ENCODE peak calls at places on chromosome 13, in nine cellular contexts. P is neural progenitor cell, H is GM23338, F is transverse colon, J is neural crest cell, G is omental fat pad, C is sigmoid colon, U is lower leg skin, I is AG10803. B is an unnamed sample.

GRCh38 chr13:80824231-80824630 is 483.3 kb upstream of the SPRY2 start:
- DNase-seq in I (no peak), C (no peak), P (no peak), U (peak), F (no peak), G (no peak), H (no peak), J (no peak), B (no peak)

GRCh38 chr13:23790591-23791170 is 98.5 kb downstream of the MIPEP start:
- DNase-seq in G (no peak), H (no peak), U (no peak), I (peak), C (no peak), F (no peak), J (no peak), P (no peak), B (no peak)

GRCh38 chr13:34035676-34036325 is 217.9 kb downstream of the RFC3 start:
- DNase-seq in F (no peak), C (no peak), P (no peak), I (no peak), G (no peak), J (no peak), H (no peak), U (no peak), B (no peak)

GRCh38 chr13:35484384-35484783 is 7.9 kb upstream of the MAB21L1 start:
- DNase-seq in U (no peak), G (no peak), P (no peak), I (no peak), J (no peak), C (no peak), H (no peak), F (no peak), B (no peak)

GRCh38 chr13:32976046-32976781 is 40.0 kb upstream of the KL start:
- DNase-seq in J (no peak), I (no peak), H (no peak), U (no peak), F (no peak), P (no peak), C (no peak), G (no peak), B (no peak)

GRCh38 chr13:95833126-95833525 is 156.2 kb downstream of the DNAJC3 start:
- DNase-seq in F (no peak), I (no peak), P (no peak), C (no peak), J (no peak), G (no peak), U (no peak), H (no peak), B (no peak)

GRCh38 chr13:93559718-93560117 is 333.1 kb downstream of the GPC6 start:
- DNase-seq in J (no peak), I (peak), U (no peak), H (no peak), C (no peak), F (no peak), G (no peak), P (no peak), B (no peak)

GRCh38 chr13:96652506-96652905 is 341.8 kb downstream of the OXGR1 start:
- DNase-seq in C (no peak), I (no peak), H (no peak), P (no peak), G (no peak), J (no peak), U (no peak), F (no peak), B (no peak)

GRCh38 chr13:84684804-84685203 is 802.5 kb upstream of the SLITRK1 start:
- DNase-seq in C (no peak), H (no peak), J (no peak), P (no peak), G (no peak), I (no peak), F (no peak), U (no peak), B (no peak)

GRCh38 chr13:110116072-110116487 is 190.9 kb downstream of the COL4A1 start:
- DNase-seq in U (peak), P (peak), F (peak), G (no peak), C (peak), J (peak), H (peak), I (peak), B (no peak)
- TF ChIP-seq CTCF in U (no peak), P (peak), F (peak), G (no peak), C (peak), J (peak), H (peak), I (peak), B (peak)

DNA sequence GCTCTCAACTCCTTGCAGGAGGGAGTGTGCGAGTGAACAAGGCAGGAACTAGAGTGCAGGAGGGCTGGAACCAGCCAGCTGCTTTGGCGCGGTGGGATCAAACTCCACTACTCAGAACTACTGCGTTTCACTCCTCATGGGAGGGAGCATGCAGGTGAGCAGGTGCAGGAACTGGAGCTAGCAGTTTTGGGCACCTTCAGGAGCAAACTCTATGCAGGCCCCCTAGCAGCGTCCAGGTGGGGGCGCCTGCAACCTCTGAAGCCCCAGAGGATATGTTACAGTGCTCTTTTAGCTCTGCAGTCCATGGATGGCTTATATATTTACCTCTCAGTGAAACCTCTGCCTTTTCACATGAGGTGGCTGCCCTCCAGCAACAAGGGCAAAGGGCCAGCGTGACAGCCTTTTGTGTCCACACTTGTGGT is 1303.4 kb downstream of the PCDH9 start:
- DNase-seq in P (peak), C (no peak), U (no peak), I (no peak), F (peak), G (no peak), J (no peak), H (peak), B (no peak)
- TF ChIP-seq CTCF in P (peak), C (peak), U (no peak), I (no peak), F (no peak), G (no peak), J (peak), H (peak), B (peak)

GRCh38 chr13:39655569-39656324 is at the start of gene COG6:
- DNase-seq in I (peak), G (peak), H (peak), F (peak), J (peak), P (peak), U (peak), C (peak), B (peak)
- TF ChIP-seq CTCF in I (no peak), G (no peak), H (peak), F (no peak), J (peak), P (no peak), U (no peak), C (no peak), B (peak)

DNA sequence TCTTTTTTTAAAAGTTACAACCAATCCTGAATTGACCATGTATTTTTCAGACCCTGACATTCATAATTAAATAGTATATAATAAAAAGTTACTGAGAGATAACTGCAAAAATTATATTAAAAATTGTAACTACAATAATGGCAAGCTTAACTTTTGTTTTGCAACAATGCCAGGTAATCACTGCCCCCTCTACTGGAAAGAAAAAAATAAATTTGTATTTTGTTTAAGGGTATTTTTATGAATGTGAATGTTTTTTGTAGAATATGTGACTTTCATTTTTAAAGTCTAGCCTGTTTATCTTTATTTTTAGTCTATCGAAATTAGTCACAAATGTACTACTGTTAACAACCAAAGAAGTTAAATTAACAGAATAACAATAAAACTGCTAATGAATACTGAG is 21.7 kb downstream of the MRPS31 start:
- DNase-seq in F (no peak), G (no peak), U (no peak), C (no peak), P (no peak), I (no peak), J (no peak), H (no peak), B (no peak)
- TF ChIP-seq CTCF in F (no peak), G (no peak), U (no peak), C (no peak), P (peak), I (no peak), J (peak), H (no peak), B (peak)

GRCh38 chr13:48068036-48068435 is 26.9 kb downstream of the MED4 start:
- DNase-seq in G (no peak), J (no peak), I (no peak), U (no peak), F (no peak), H (no peak), C (no peak), P (no peak), B (no peak)
- TF ChIP-seq CTCF in G (no peak), J (peak), I (no peak), U (no peak), F (no peak), H (no peak), C (no peak), P (no peak), B (peak)

GRCh38 chr13:44917589-44918322 is 71.5 kb downstream of the NUFIP1 start:
- DNase-seq in U (peak), I (peak), C (peak), P (peak), J (peak), G (peak), F (peak), H (peak), B (peak)
- TF ChIP-seq CTCF in U (no peak), I (peak), C (peak), P (peak), J (peak), G (no peak), F (peak), H (no peak), B (peak)

DNA sequence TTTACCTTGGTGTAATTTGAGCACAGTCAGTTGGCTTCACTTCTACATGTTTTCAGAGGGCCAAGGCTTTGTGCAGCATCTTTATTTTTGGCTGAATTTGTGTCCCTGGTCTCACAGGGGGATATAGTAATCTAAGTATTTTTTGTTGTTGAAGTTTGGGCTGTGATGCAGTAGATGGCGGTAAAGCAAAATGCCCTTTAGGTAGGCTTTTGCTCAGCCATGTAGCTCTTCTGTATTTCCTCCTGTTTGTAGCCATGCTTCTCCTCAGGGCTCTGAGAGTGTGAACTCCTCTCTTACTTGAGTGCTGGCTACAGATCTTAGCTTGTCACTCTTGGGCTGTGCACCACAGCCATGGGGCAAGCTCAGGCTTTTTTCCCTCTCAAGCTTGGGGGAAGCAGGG is 328.6 kb downstream of the SLITRK5 start:
- DNase-seq in J (no peak), G (no peak), U (no peak), I (no peak), F (no peak), P (no peak), C (no peak), H (peak), B (no peak)
- TF ChIP-seq CTCF in J (no peak), G (no peak), U (no peak), I (peak), F (no peak), P (no peak), C (no peak), H (peak), B (peak)

DNA sequence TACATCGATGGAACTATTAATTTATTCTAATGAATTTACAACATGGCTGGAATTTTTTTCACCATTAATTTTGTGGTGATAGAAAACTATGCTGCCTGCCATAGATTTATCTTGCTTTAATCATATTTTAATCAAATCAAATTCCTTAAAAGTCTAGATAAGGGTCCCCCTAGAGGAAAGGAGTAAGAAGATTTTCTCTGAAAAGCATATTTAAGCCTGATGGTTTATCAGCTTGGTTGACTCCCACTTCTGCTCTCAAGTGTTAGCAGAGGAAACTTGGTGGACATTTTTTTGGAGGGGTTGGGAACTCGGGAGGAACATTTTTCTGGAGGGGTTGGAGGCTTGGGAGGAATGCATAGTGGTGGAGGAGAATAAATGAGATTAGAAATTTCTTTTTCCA is 253.3 kb downstream of the KCNRG start:
- DNase-seq in U (no peak), P (no peak), C (no peak), G (no peak), H (no peak), J (no peak), I (no peak), F (no peak), B (no peak)
- TF ChIP-seq CTCF in U (no peak), P (no peak), C (no peak), G (no peak), H (no peak), J (peak), I (peak), F (no peak), B (peak)

GRCh38 chr13:78131811-78132210 is 213.2 kb upstream of the EDNRB start:
- DNase-seq in P (no peak), U (no peak), H (no peak), J (no peak), C (no peak), G (no peak), F (no peak), I (peak), B (no peak)
- TF ChIP-seq CTCF in P (peak), U (no peak), H (peak), J (peak), C (no peak), G (no peak), F (no peak), I (peak), B (peak)